ENCODE peak calls at places on chromosomes 11 and 22, in nine cellular contexts. Z is AG09309, F is cardiac fibroblast, W is cardiac muscle cell, M is lower lobe of right lung, E is IMR-90, O is upper lobe of right lung, A is right lobe of liver, H is retinal pigment epithelial cell. S is an unnamed sample.

GRCh38 chr11:119533462-119533861 is 110.5 kb upstream of the THY1 start:
- DNase-seq in E (no peak), H (no peak), O (no peak), M (no peak), W (no peak), A (no peak), Z (no peak), F (no peak), S (no peak)

GRCh38 chr11:67404515-67405195 is 772 bp downstream of the TBC1D10C start:
- DNase-seq in H (no peak), A (no peak), M (peak; percentile 76), F (no peak), O (peak; percentile 83), W (no peak), Z (no peak), E (no peak), S (no peak)

GRCh38 chr11:35491231-35491871 is 34.1 kb downstream of the PAMR1 start:
- DNase-seq in E (peak; percentile 96), A (no peak), O (no peak), W (peak; percentile 88), H (peak; percentile 62), Z (peak; percentile 94), F (peak; percentile 86), M (no peak), S (peak; percentile 53)

GRCh38 chr22:43391306-43391705 is 20.5 kb upstream of the MPPED1 start:
- DNase-seq in H (no peak), A (peak; percentile 55), E (no peak), O (peak; percentile 15), F (no peak), M (peak; percentile 11), Z (no peak), W (no peak), S (no peak)

GRCh38 chr11:130786987-130787688 is 129.1 kb downstream of the SNX19 start:
- DNase-seq in O (no peak), Z (no peak), E (peak; percentile 46), W (no peak), M (no peak), F (peak; percentile 19), H (no peak), A (no peak), S (no peak)

GRCh38 chr11:65865550-65866172 is 5.4 kb downstream of the MUS81 start:
- DNase-seq in Z (no peak), E (no peak), A (no peak), H (no peak), F (no peak), O (peak; percentile 57), W (no peak), M (peak; percentile 34), S (no peak)

GRCh38 chr11:65571940-65572339 is 398 bp upstream of the FAM89B start:
- DNase-seq in E (peak; percentile 44), W (peak; percentile 57), Z (no peak), F (peak; percentile 54), O (no peak), H (no peak), A (peak; percentile 42), M (no peak), S (no peak)

GRCh38 chr11:115475564-115475963 is 28.7 kb downstream of the CADM1 start:
- DNase-seq in A (no peak), E (no peak), M (no peak), W (no peak), Z (no peak), F (no peak), O (no peak), H (no peak), S (no peak)

GRCh38 chr11:48105096-48105990 is 111.3 kb upstream of the OR4B1 start:
- DNase-seq in W (no peak), F (no peak), A (no peak), H (no peak), Z (no peak), E (no peak), M (no peak), O (no peak), S (no peak)

GRCh38 chr11:117110294-117110950 is 12.2 kb upstream of the SIK3 start:
- DNase-seq in F (no peak), H (no peak), A (no peak), E (no peak), W (no peak), O (no peak), M (no peak), Z (no peak), S (no peak)

GRCh38 chr11:457071-457760 is 7.1 kb downstream of the PTDSS2 start:
- DNase-seq in M (no peak), F (no peak), A (no peak), Z (no peak), O (no peak), E (no peak), W (no peak), H (no peak), S (no peak)

GRCh38 chr11:12135185-12135584 is 24.8 kb downstream of the MICAL2 start:
- DNase-seq in O (no peak), H (no peak), F (no peak), W (no peak), Z (no peak), A (no peak), E (no peak), M (no peak), S (no peak)

GRCh38 chr11:12131943-12132789 is 21.8 kb downstream of the MICAL2 start:
- DNase-seq in Z (no peak), A (no peak), F (no peak), H (no peak), M (no peak), E (no peak), O (peak; percentile 20), W (no peak), S (no peak)

GRCh38 chr11:12133539-12134238 is 23.3 kb downstream of the MICAL2 start:
- DNase-seq in E (no peak), H (no peak), F (no peak), Z (no peak), O (no peak), W (no peak), A (no peak), M (no peak), S (no peak)

GRCh38 chr11:12132790-12133145 is 22.4 kb downstream of the MICAL2 start:
- DNase-seq in E (no peak), M (no peak), W (no peak), Z (no peak), F (no peak), O (peak; percentile 46), H (no peak), A (no peak), S (no peak)

GRCh38 chr11:12134239-12134590 is 23.8 kb downstream of the MICAL2 start:
- DNase-seq in M (peak; percentile 76), H (no peak), A (peak; percentile 41), W (no peak), E (no peak), F (no peak), Z (no peak), O (peak; percentile 74), S (no peak)
- H3K4me3 ChIP-seq in M (no peak overlapping the region), H (no peak overlapping the region), A (no peak overlapping the region), W (no peak overlapping the region), E (no peak overlapping the region), F (no peak overlapping the region), Z (no peak overlapping the region), O (no peak overlapping the region), S (no peak overlapping the region)

GRCh38 chr11:22780914-22781593 is 48.5 kb downstream of the SVIP start:
- DNase-seq in Z (no peak), H (no peak), E (no peak), O (no peak), M (no peak), A (no peak), F (no peak), W (no peak), S (no peak)

GRCh38 chr11:22774716-22775115 is 54.9 kb downstream of the SVIP start:
- DNase-seq in H (no peak), M (no peak), O (no peak), Z (no peak), W (no peak), F (no peak), A (no peak), E (no peak), S (no peak)

GRCh38 chr11:22775248-22775647 is 54.4 kb downstream of the SVIP start:
- DNase-seq in H (no peak), M (no peak), O (no peak), A (no peak), E (no peak), Z (no peak), W (no peak), F (no peak), S (no peak)

GRCh38 chr11:22779850-22780249 is 49.8 kb downstream of the SVIP start:
- DNase-seq in H (no peak), Z (no peak), A (no peak), M (no peak), O (no peak), F (no peak), W (no peak), E (no peak), S (no peak)

DNA sequence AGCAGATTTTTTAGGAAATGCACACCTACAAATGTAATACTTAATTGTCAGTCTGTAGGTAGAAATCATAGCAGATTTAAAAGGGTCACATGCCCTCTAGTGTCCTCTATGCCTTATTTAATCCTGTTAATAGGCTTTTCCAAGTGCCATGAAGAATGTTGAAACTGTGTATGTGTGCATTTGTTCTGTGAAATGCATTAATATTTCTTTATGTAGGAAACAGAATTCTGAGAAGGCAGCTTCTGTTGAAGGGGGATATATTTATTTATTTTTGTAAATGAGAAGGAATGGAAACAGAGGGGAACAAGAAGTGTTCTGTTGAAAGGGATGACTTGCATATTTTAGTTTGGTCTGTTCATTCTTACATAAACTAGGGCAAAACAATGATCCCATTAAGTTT is 51.0 kb downstream of the SVIP start:
- DNase-seq in A (no peak), H (no peak), E (no peak), O (no peak), W (no peak), M (no peak), F (no peak), Z (no peak), S (no peak)
- TF ChIP-seq CTCF in A (peak; percentile 27), H (no peak), E (no peak), O (no peak), W (no peak), M (no peak), F (no peak), Z (no peak), S (no peak)

GRCh38 chr11:108574675-108575074 is 18.9 kb downstream of the EXPH5 start:
- DNase-seq in F (no peak), E (no peak), A (no peak), W (no peak), Z (no peak), O (no peak), M (no peak), H (no peak), S (no peak)
- H3K4me3 ChIP-seq in F (no peak overlapping the region), E (no peak overlapping the region), A (no peak overlapping the region), W (no peak overlapping the region), Z (no peak overlapping the region), O (no peak overlapping the region), M (no peak overlapping the region), H (no peak overlapping the region), S (no peak overlapping the region)

DNA sequence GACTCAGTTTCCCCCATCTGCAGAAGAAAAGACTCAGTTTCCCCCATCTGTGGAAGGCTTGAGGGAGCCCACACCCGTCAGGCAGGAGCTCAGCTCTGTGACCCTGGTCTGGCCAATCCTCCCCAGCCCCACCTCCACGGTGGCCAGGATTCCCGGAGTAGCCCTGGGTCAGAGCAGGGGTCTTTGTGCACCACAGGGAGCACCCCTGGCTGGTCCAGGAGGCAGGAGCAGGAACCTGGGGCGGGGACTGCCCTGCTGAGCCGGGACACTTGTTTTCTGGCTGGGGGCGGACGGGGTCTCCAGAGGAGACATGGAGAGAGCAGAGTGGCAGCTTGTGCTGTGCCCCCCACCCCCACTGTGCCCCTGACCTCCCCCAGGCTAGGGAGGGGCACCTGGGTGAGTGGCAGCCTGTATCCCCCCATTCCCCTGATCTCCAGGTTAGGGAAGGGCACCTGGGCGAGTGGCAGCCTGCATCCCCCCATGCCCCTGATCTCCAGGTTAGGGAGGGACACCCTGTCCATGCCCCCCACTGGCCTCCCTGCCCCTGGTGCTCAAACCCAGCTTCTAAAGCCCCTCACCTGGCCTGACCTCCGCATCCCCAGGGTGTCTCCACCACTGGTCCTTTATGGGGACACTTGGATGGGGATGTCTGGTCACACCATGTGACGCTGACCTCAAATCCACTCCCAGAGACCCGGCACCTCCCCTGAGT is 18.8 kb downstream of the IL17REL start:
- DNase-seq in F (no peak), O (peak; percentile 48), W (no peak), M (peak; percentile 33), E (no peak), Z (no peak), A (no peak), H (no peak), S (no peak)
- TF ChIP-seq CTCF in F (no peak), O (no peak), W (no peak), M (peak; percentile 6), E (no peak), Z (no peak), A (no peak), H (no peak), S (no peak)